ENCODE peak calls at places on chromosomes 12 and 14, in five cellular contexts. K, V, I, E and Z are unnamed samples.

GRCh38 chr14:37197421-37198272 is at the start of gene MIPOL1:
- DNase-seq in V (peak), I (no peak), E (peak), K (peak), Z (peak)

GRCh38 chr12:68646484-68646883 is 35.8 kb downstream of the RAP1B start:
- DNase-seq in I (no peak), E (no peak), K (no peak), V (no peak), Z (no peak)

GRCh38 chr14:22099942-22100763 is 426.5 kb upstream of the OR4E1 start:
- DNase-seq in K (peak), E (no peak), I (peak), V (peak), Z (peak)

GRCh38 chr14:105866841-105867321 is 340.5 kb downstream of the TMEM121 start:
- DNase-seq in I (no peak), V (peak), E (peak), K (peak), Z (peak)

GRCh38 chr12:109447482-109447881 is 29.6 kb downstream of the KCTD10 start:
- DNase-seq in V (no peak), E (no peak), K (no peak), I (no peak), Z (no peak)

GRCh38 chr12:6996040-6996441 is 22.2 kb downstream of the LPCAT3 start:
- DNase-seq in K (peak), I (no peak), E (no peak), V (no peak), Z (no peak)

GRCh38 chr14:61621444-61621843 is 73.9 kb upstream of the HIF1A start:
- DNase-seq in I (no peak), V (no peak), E (no peak), K (no peak), Z (no peak)

GRCh38 chr14:43019826-43020225 is 1413.2 kb downstream of the LRFN5 start:
- DNase-seq in K (no peak), V (no peak), E (no peak), I (no peak), Z (no peak)

GRCh38 chr14:93946104-93946503 is 19.0 kb downstream of the FAM181A start:
- DNase-seq in I (no peak), K (peak), E (no peak), V (no peak), Z (no peak)

GRCh38 chr12:75648856-75649255 is 137.4 kb upstream of the KRR1 start:
- DNase-seq in I (no peak), E (no peak), V (no peak), K (no peak), Z (no peak)

GRCh38 chr12:2156333-2156732 is 103.5 kb downstream of the CACNA1C start:
- DNase-seq in K (no peak), V (no peak), E (no peak), I (no peak), Z (no peak)

GRCh38 chr12:53067993-53068770 is 11.0 kb downstream of the SPRYD3 start:
- DNase-seq in E (no peak), K (no peak), I (no peak), V (no peak), Z (peak)

GRCh38 chr12:15193927-15194326 is 27.3 kb downstream of the RERG start:
- DNase-seq in V (no peak), E (no peak), K (peak), I (no peak), Z (no peak)

GRCh38 chr12:42868291-42868690 is 278.7 kb upstream of the PRICKLE1 start:
- DNase-seq in K (no peak), V (no peak), E (no peak), I (no peak), Z (no peak)

GRCh38 chr12:113149361-113150150 is at the start of gene CFAP73:
- DNase-seq in K (no peak), E (no peak), I (peak), V (peak), Z (peak)

GRCh38 chr14:103101257-103101963 is 6.9 kb downstream of the EXOC3L4 start:
- DNase-seq in K (no peak), I (no peak), V (no peak), E (peak), Z (no peak)

GRCh38 chr14:101781240-101782061 is 19.9 kb downstream of the PPP2R5C start:
- DNase-seq in E (no peak), V (no peak), K (peak), I (no peak), Z (no peak)

GRCh38 chr12:74791365-74791764 is 253.7 kb downstream of the ATXN7L3B start:
- DNase-seq in E (no peak), V (no peak), K (no peak), I (no peak), Z (no peak)

GRCh38 chr12:15863984-15864383 is 18.2 kb upstream of the STRAP start:
- DNase-seq in K (no peak), E (no peak), V (no peak), I (peak), Z (no peak)

GRCh38 chr14:33040548-33041140 is 102.0 kb downstream of the NPAS3 start:
- DNase-seq in V (no peak), I (no peak), K (no peak), E (no peak), Z (no peak)

GRCh38 chr14:102203382-102203781 is 63.7 kb downstream of the WDR20 start:
- DNase-seq in K (peak), I (no peak), V (no peak), E (no peak), Z (no peak)

GRCh38 chr14:56590535-56590951 is 10.9 kb downstream of the TMEM260 start:
- DNase-seq in E (no peak), I (no peak), V (no peak), K (no peak), Z (no peak)

GRCh38 chr12:69988601-69989194 is 163.7 kb downstream of the MYRFL start:
- DNase-seq in I (no peak), E (no peak), K (no peak), V (no peak), Z (no peak)

GRCh38 chr14:56189306-56189705 is 71.1 kb downstream of the PELI2 start:
- DNase-seq in I (no peak), V (no peak), E (no peak), K (no peak), Z (peak)

GRCh38 chr12:32568241-32568640 is 110.9 kb upstream of the DNM1L start:
- DNase-seq in K (no peak), V (no peak), E (no peak), I (no peak), Z (no peak)

GRCh38 chr14:75277000-75277795 is 1.4 kb upstream of the FOS start:
- DNase-seq in E (peak), K (peak), V (peak), I (peak), Z (peak)

GRCh38 chr14:105456736-105457703 is 17.6 kb upstream of the CRIP2 start:
- DNase-seq in E (no peak), I (no peak), K (no peak), V (no peak), Z (no peak)

GRCh38 chr12:124430491-124430890 is 135.6 kb downstream of the RFLNA start:
- DNase-seq in K (no peak), V (no peak), I (no peak), E (no peak), Z (no peak)

GRCh38 chr12:46786774-46787173 is 39.0 kb downstream of the SLC38A4 start:
- DNase-seq in K (no peak), I (no peak), V (no peak), E (no peak), Z (no peak)

GRCh38 chr14:77707355-77707723 is 484 bp downstream of the ALKBH1 start:
- DNase-seq in I (peak), V (no peak), E (no peak), K (peak), Z (peak)

DNA sequence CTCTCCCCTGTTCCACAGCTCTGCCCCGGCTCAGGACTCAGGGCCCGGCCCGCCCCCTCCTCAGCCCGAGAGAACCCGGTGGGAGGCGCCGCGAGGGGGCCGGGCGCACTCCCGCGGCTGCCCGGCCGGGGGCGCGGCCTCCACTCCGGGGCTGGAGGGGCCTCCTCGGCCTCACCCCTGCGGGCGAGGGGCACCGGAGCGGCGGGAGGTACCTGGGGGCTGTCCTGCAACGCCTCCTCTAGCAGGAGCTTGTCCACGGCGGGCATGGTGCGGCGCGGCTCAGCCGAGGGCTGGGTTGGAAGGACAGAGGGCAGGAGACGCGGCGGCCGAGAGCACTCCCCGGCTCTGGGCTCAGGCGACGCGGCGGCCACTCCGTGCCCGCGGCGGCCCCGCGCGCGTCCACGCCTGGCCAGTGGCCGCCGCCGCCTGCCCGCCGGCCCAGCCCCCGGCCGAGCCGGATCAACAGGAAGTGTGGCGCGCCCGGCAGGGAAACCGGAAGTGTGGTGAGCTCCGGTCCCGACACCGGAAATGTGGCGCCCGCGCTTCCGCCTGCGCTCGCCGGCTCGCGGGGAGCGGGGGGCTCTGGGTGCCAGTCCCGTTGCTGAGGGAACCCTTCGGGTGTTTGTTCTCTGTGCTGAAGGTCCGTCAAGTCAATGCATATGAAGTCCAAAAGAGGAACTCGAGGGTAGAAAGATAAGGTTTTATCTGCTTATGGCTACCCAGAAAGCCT is at the start of gene APPL2:
- DNase-seq in K (peak), V (peak), E (peak), I (peak), Z (peak)
- TF ChIP-seq CTCF in K (peak), V (no peak), E (peak), I (peak), Z (no peak)

GRCh38 chr12:78085562-78086182 is 255.0 kb downstream of the NAV3 start:
- DNase-seq in K (no peak), V (no peak), E (no peak), I (no peak), Z (no peak)

GRCh38 chr12:78088391-78088832 is 257.7 kb downstream of the NAV3 start:
- DNase-seq in K (no peak), V (no peak), E (no peak), I (no peak), Z (no peak)

GRCh38 chr12:78081590-78082314 is 251.1 kb downstream of the NAV3 start:
- DNase-seq in E (no peak), V (no peak), I (no peak), K (no peak), Z (no peak)

GRCh38 chr12:78087363-78087675 is 256.6 kb downstream of the NAV3 start:
- DNase-seq in E (no peak), V (no peak), K (no peak), I (no peak), Z (no peak)

DNA sequence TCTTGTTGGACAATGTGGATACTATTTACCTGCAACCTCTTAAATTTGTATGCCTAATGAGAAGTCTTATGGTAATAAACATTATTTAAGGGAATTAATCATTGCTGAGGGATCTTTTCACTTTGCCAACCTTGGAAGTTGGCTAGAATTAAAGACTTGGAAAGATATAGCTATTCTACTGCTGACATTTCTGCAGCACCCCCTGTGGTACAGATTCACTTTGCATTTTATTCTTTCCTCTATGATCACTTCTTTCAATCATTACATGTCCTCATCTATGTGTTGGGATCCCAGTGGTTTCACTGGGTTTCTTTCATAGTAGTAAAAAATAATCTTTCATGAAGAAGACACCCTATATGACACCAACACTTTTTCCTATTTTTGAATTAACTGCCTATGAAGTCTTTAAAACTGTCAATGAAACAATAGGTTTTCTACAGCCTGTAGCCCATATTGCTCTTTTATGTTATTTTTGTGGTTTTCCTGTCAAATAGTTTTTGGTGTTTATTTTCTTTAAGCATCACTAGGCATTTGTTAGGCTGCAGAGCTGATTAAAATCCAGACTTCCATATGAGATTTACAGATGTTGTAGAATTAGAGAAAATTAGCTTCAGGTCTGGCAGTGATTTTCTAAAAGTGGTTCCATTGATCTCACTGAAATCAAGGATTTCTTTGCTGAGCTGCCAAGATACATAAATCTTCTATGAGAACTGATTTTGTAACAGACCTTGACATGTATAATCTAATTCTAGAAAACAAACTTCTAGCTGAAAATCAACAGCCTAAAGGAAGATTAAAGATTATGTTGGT is 256.1 kb downstream of the NAV3 start:
- DNase-seq in I (no peak), K (no peak), V (no peak), E (no peak), Z (no peak)
- H3K4me3 ChIP-seq in I (no peak), K (no peak), V (no peak), E (no peak), Z (no peak)

DNA sequence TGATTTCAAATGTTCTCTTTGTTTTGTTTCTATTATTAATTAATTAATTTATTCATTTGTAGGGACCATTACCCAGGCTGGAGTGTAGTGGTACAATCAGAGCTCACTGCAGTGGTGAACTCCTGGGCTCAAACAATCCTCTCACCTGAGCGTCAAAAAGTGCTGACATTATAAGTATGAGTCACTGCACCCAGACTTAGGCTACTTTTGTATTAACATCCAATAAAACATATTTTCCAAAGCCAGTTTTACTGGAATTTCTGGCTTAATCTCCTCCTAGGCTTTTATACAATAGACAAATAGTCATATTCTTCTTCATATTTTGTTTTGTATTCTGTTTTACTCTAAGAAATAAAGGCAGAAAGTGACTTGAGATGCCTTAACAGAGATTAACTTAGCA is 749.6 kb downstream of the SLC16A7 start:
- DNase-seq in V (no peak), I (no peak), E (no peak), K (no peak), Z (no peak)
- TF ChIP-seq POLR2A in V (no peak), I (no peak), E (no peak), K (no peak), Z (no peak)

DNA sequence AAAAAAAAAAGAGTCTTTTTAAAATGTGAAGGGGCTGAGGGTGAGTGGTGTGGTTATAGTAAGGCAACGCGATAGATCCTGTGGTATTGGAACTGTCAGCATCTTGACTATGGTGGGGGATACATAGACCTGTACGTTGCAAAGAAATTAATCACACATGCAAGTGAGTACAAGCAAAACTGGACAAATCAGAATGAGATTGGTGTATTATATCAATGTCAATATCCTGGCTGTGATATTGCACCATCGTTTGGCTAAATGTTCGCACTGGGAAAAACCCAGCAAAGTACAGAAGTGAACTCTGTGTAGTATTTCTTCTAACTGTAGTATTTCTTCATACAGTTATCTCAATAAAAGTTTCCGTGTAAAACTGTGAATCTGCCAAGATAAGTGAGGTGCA is 67.9 kb downstream of the GCH1 start:
- DNase-seq in K (no peak), E (no peak), V (no peak), I (no peak), Z (no peak)
- TF ChIP-seq CTCF in K (no peak), E (no peak), V (no peak), I (no peak), Z (no peak)

DNA sequence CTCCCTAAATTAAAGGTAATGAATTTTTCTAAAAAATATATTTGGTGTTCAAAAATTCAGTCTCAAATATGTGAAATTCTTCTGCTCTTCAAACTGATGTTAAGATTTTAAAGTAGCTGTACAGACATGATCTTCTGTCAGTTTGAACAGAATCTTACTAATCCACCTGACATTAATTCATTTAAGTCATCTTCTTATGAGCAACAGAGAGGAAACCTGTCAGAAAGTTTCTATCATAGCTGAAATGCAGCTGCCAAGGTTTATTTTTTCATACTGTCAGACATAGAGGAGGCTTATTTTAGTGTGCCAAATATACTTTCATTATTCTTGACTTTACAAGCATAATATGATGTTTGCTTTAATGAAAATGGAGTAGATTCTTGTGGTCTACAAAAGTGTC is 686.6 kb upstream of the MIS18BP1 start:
- DNase-seq in I (no peak), K (no peak), V (no peak), E (no peak), Z (no peak)
- H3K4me3 ChIP-seq in I (no peak), K (no peak), V (no peak), E (no peak), Z (no peak)